ENCODE peak calls at places on chromosomes 4 and X, in four cellular contexts. C is IMR-90, G is mesendoderm, X is H9. O is an unnamed sample.

GRCh38 chr4:177596991-177597390 is 154.8 kb upstream of the AGA start:
- DNase-seq in C (no peak), G (peak), X (no peak), O (no peak)

GRCh38 chrX:45508459-45508858 is 307.8 kb upstream of the DIPK2B start:
- DNase-seq in C (peak), G (no peak), X (no peak), O (no peak)

GRCh38 chr4:41061482-41062185 is 152.7 kb downstream of the APBB2 start:
- DNase-seq in X (no peak), C (peak), G (no peak), O (no peak)

GRCh38 chr4:106314960-106315359 is 1.0 kb downstream of the TBCK start:
- DNase-seq in G (no peak), X (no peak), C (no peak), O (no peak)

GRCh38 chr4:77699731-77700210 is 94.2 kb downstream of the CXCL13 start:
- DNase-seq in G (peak), C (peak), X (peak), O (no peak)

GRCh38 chr4:173293663-173294062 is 40.5 kb downstream of the HMGB2 start:
- DNase-seq in G (no peak), X (no peak), C (no peak), O (no peak)

GRCh38 chr4:8393593-8394038 is 46.9 kb downstream of the ACOX3 start:
- DNase-seq in X (no peak), C (peak), G (peak), O (no peak)

GRCh38 chr4:181261279-181261678 is 981.9 kb upstream of the TENM3 start:
- DNase-seq in C (peak), X (no peak), G (peak), O (no peak)

GRCh38 chrX:45824471-45824870 is 623.8 kb upstream of the DIPK2B start:
- DNase-seq in G (peak), C (peak), X (no peak), O (no peak)

DNA sequence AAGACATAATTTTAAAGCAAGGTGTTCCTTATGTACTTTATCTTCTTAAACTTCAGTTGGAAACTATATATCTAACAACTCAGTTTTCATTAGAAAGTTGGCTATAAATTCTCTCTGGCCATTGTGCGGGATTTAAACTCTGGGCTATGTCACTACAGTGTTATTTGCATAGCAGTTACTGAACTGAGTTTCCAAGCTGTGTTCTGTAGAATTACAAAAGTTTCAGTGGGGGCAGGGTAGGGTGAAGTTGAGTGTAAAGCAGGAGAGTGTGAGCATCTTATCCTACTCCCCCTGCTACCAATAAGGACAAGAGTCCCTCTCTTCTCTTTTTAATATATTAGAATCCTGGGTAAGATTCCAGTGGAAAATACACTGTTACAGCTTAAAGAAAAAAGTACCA is 254.5 kb upstream of the SLITRK2 start:
- DNase-seq in C (no peak), X (no peak), G (no peak), O (no peak)
- H3K56ac ChIP-seq in C (no peak), X (no peak), G (no peak), O (no peak)

GRCh38 chr4:88414755-88415154 is 36.1 kb downstream of the HERC6 start:
- DNase-seq in X (no peak), C (no peak), G (no peak), O (no peak)

GRCh38 chr4:88418411-88418810 is 38.5 kb upstream of the HERC5 start:
- DNase-seq in G (no peak), X (no peak), C (no peak), O (no peak)

GRCh38 chr4:88411491-88412101 is 32.9 kb downstream of the HERC6 start:
- DNase-seq in G (no peak), X (no peak), C (no peak), O (no peak)

GRCh38 chr4:88419874-88420273 is 37.0 kb upstream of the HERC5 start:
- DNase-seq in X (no peak), C (no peak), G (no peak), O (no peak)

DNA sequence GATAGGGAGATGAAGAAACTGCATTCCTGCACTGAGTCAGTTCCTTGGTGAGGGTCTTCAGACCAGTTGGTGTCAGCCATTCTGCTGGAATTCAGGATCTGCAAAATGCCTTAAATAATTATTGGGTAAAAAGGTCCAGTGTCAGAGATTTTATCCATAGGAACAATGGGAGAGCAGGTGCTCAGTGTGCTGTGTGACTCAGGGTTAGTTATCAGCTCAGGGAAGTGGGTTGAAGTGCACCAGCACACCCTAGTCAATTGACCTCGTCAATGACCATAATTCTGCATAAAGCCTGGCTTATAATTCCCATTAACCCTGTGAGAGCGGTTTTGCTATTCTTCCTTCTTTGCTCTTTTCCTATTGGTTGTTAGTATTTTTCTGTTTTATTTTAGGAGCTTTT is 37.3 kb downstream of the HERC6 start:
- DNase-seq in G (no peak), X (no peak), C (no peak), O (no peak)
- H3K56ac ChIP-seq in G (no peak), X (no peak), C (no peak), O (no peak)

DNA sequence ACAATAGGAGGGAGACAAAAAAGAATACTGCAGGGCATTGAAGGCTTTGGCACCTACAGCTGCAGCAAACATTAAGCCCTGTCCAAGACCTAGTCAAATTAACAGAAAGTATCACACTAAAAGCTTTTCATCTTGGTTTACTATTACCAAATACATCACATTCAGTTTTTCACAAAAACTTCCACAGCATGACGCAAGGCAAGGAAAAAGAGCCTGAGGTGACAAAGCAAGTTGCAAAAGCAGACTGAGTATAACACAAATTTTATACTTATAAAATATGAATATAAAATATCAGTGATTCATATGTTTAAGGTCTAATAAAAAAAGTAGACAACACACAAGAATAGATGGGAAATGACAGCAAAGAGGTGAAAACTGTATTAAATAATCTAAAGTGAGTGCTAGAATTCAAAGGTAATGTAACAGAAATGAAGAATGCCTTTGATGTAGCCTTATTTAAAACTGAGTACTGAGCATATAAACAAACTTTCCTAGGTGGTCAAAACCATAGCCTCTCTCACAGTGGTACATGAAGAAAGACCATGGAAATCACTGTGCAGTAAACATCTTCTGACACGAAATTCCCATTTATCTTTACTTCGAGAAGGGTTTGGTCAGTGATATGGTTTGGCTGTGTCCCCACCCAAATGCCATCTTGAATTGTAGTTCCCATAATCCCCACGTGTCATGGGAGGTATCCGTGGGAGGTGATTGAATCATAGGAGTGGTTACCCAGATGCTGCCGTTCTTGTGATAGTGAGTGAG is 27.7 kb upstream of the MAGEA11 start:
- DNase-seq in G (peak), C (no peak), X (no peak), O (no peak)
- H3K56ac ChIP-seq in G (no peak), C (no peak), X (no peak), O (no peak)

GRCh38 chr4:95949808-95950207 is 109.9 kb downstream of the PDHA2 start:
- DNase-seq in C (no peak), X (no peak), G (no peak), O (no peak)

DNA sequence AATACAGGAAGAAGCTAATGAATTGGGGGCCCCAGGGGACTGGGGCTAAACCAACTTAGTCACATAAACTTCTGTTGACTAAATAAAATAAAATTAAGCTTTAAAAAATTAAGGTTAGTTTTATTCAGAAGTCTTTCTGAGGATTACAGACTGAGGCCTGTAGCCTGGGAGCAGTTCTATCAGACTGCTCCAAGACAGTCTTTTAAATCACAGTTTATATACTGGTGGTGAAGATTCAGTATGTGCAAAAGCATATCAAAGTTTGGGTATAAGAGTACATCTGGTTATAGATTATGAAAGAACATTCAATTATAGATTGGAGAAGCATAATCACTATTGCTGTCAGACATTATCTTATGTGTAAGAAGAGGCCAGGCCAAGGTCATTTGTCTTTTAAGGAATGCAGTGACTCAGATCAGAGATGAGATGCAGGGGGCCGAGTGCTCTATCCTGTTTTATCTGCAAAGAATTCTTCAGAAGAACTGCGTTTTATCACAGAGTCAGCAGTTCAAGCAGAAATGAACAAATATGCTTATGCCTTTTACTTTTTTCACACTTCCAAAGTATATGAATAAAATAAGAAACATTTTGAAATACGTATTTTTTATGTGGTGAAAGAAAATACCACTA is 109.4 kb downstream of the PDHA2 start:
- DNase-seq in G (peak), C (no peak), X (no peak), O (no peak)
- H3K56ac ChIP-seq in G (no peak), C (no peak), X (no peak), O (no peak)

GRCh38 chr4:112516076-112516385 is at the start of gene NEUROG2:
- DNase-seq in C (no peak), X (no peak), G (peak), O (no peak)
- H3K56ac ChIP-seq in C (no peak), X (no peak), G (peak), O (no peak)

GRCh38 chrX:112669834-112670233 is 9.9 kb downstream of the LHFPL1 start:
- DNase-seq in X (no peak), C (no peak), G (no peak), O (no peak)
- H3K56ac ChIP-seq in X (no peak), C (no peak), G (no peak), O (no peak)

DNA sequence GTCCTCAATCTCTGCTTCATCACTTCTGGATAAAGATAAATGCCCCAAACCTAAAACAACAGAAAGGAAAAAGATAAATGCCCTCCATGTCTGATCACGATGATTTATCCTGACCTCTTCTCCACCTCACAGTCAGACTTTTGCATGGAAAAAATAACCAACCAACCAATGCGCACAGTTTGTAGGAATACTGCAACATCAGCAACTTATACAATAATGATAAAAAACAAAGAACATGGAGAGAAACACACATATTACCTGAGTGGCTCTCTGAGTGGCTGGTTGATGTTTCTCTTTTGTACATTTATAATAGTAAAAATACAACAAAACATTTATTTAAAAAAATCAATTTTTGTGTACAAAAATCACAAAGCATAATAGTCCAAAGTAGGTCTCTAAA is 93.0 kb upstream of the PUDP start:
- DNase-seq in G (no peak), C (no peak), X (no peak), O (no peak)
- H3K56ac ChIP-seq in G (no peak), C (no peak), X (no peak), O (no peak)